ENCODE peak calls at places on chromosomes 3 and 15, in six cellular contexts. One of them, this sample, is unnamed.
A peak's percentile ranks its signal among the peaks of the same experiment; 100 is the strongest.

GRCh38 chr3:100047455-100048141 is 66.7 kb downstream of the FILIP1L start:
- DNase-seq in epithelial cell of proximal tubule: no peak
- DNase-seq in endothelial cell: no peak
- DNase-seq in heart right ventricle: no peak
- DNase-seq in pancreas: no peak
- DNase-seq in fibroblast of lung: peak; percentile 84
- DNase-seq in this sample: no peak

GRCh38 chr15:71279757-71280141 is 164.5 kb downstream of the THSD4 start:
- DNase-seq in epithelial cell of proximal tubule: no peak
- DNase-seq in endothelial cell: no peak
- DNase-seq in heart right ventricle: no peak
- DNase-seq in pancreas: peak; percentile 32
- DNase-seq in fibroblast of lung: no peak
- DNase-seq in this sample: no peak

GRCh38 chr15:41018534-41018933 is 65.3 kb downstream of the CHAC1 start:
- DNase-seq in epithelial cell of proximal tubule: no peak
- DNase-seq in endothelial cell: peak; percentile 30
- DNase-seq in heart right ventricle: no peak
- DNase-seq in pancreas: peak; percentile 50
- DNase-seq in fibroblast of lung: peak; percentile 62
- DNase-seq in this sample: no peak

GRCh38 chr3:78919021-78919755 is 848.6 kb downstream of the ROBO1 start:
- DNase-seq in epithelial cell of proximal tubule: no peak
- DNase-seq in endothelial cell: no peak
- DNase-seq in heart right ventricle: no peak
- DNase-seq in pancreas: no peak
- DNase-seq in fibroblast of lung: peak; percentile 91
- DNase-seq in this sample: peak; percentile 13

GRCh38 chr3:127857270-127857801 is 35.0 kb upstream of the MGLL start:
- DNase-seq in epithelial cell of proximal tubule: no peak
- DNase-seq in endothelial cell: no peak
- DNase-seq in heart right ventricle: no peak
- DNase-seq in pancreas: no peak
- DNase-seq in fibroblast of lung: peak; percentile 27
- DNase-seq in this sample: no peak

GRCh38 chr3:127184870-127185216 is 8.1 kb upstream of the PRR23E start:
- DNase-seq in epithelial cell of proximal tubule: no peak
- DNase-seq in endothelial cell: no peak
- DNase-seq in heart right ventricle: no peak
- DNase-seq in pancreas: no peak
- DNase-seq in fibroblast of lung: no peak
- DNase-seq in this sample: no peak

GRCh38 chr15:45448516-45448915 is 70.2 kb upstream of the GATM start:
- DNase-seq in epithelial cell of proximal tubule: no peak
- DNase-seq in endothelial cell: no peak
- DNase-seq in heart right ventricle: no peak
- DNase-seq in pancreas: no peak
- DNase-seq in fibroblast of lung: no peak
- DNase-seq in this sample: no peak

GRCh38 chr3:138916824-138917223 is 30.1 kb downstream of the FOXL2 start:
- DNase-seq in epithelial cell of proximal tubule: no peak
- DNase-seq in endothelial cell: no peak
- DNase-seq in heart right ventricle: no peak
- DNase-seq in pancreas: peak; percentile 76
- DNase-seq in fibroblast of lung: no peak
- DNase-seq in this sample: no peak

GRCh38 chr3:184231671-184232070 is 2.3 kb downstream of the VWA5B2 start:
- DNase-seq in epithelial cell of proximal tubule: no peak
- DNase-seq in endothelial cell: no peak
- DNase-seq in heart right ventricle: no peak
- DNase-seq in pancreas: no peak
- DNase-seq in fibroblast of lung: no peak
- DNase-seq in this sample: no peak

GRCh38 chr3:186239321-186239720 is 122.7 kb downstream of the DGKG start:
- DNase-seq in epithelial cell of proximal tubule: no peak
- DNase-seq in endothelial cell: peak; percentile 29
- DNase-seq in heart right ventricle: no peak
- DNase-seq in pancreas: no peak
- DNase-seq in fibroblast of lung: peak; percentile 24
- DNase-seq in this sample: no peak

GRCh38 chr15:34271493-34271892 is 46.7 kb downstream of the EMC4 start:
- DNase-seq in epithelial cell of proximal tubule: peak; percentile 52
- DNase-seq in endothelial cell: no peak
- DNase-seq in heart right ventricle: no peak
- DNase-seq in pancreas: no peak
- DNase-seq in fibroblast of lung: peak; percentile 87
- DNase-seq in this sample: no peak

GRCh38 chr3:120506076-120506827 is 55.5 kb upstream of the FSTL1 start:
- DNase-seq in epithelial cell of proximal tubule: no peak
- DNase-seq in endothelial cell: no peak
- DNase-seq in heart right ventricle: no peak
- DNase-seq in pancreas: no peak
- DNase-seq in fibroblast of lung: no peak
- DNase-seq in this sample: no peak

GRCh38 chr3:154782151-154782550 is 298.0 kb upstream of the MME start:
- DNase-seq in epithelial cell of proximal tubule: no peak
- DNase-seq in endothelial cell: no peak
- DNase-seq in heart right ventricle: no peak
- DNase-seq in pancreas: no peak
- DNase-seq in fibroblast of lung: peak; percentile 65
- DNase-seq in this sample: no peak

GRCh38 chr3:195468391-195468776 is 25.6 kb upstream of the ACAP2 start:
- DNase-seq in epithelial cell of proximal tubule: no peak
- DNase-seq in endothelial cell: no peak
- DNase-seq in heart right ventricle: no peak
- DNase-seq in pancreas: no peak
- DNase-seq in fibroblast of lung: no peak
- DNase-seq in this sample: peak; percentile 45

GRCh38 chr3:37872413-37873160 is 10.9 kb downstream of the CTDSPL start:
- DNase-seq in epithelial cell of proximal tubule: no peak
- DNase-seq in endothelial cell: no peak
- DNase-seq in heart right ventricle: no peak
- DNase-seq in pancreas: no peak
- DNase-seq in fibroblast of lung: no peak
- DNase-seq in this sample: no peak
- TF ChIP-seq CTCF in epithelial cell of proximal tubule: no peak
- TF ChIP-seq CTCF in endothelial cell: no peak
- TF ChIP-seq CTCF in heart right ventricle: no peak
- TF ChIP-seq CTCF in pancreas: no peak
- TF ChIP-seq CTCF in fibroblast of lung: no peak
- TF ChIP-seq CTCF in this sample: no peak

GRCh38 chr15:60589728-60590127 is 110.8 kb upstream of the ICE2 start:
- DNase-seq in epithelial cell of proximal tubule: no peak
- DNase-seq in endothelial cell: no peak
- DNase-seq in heart right ventricle: no peak
- DNase-seq in pancreas: no peak
- DNase-seq in fibroblast of lung: no peak
- DNase-seq in this sample: no peak

GRCh38 chr15:60592386-60593339 is 113.7 kb upstream of the ICE2 start:
- DNase-seq in epithelial cell of proximal tubule: no peak
- DNase-seq in endothelial cell: peak; percentile 73
- DNase-seq in heart right ventricle: peak; percentile 87
- DNase-seq in pancreas: peak; percentile 88
- DNase-seq in fibroblast of lung: peak; percentile 60
- DNase-seq in this sample: peak; percentile 89

GRCh38 chr15:60591491-60592385 is 112.8 kb upstream of the ICE2 start:
- DNase-seq in epithelial cell of proximal tubule: no peak
- DNase-seq in endothelial cell: peak; percentile 48
- DNase-seq in heart right ventricle: peak; percentile 60
- DNase-seq in pancreas: peak; percentile 69
- DNase-seq in fibroblast of lung: peak; percentile 19
- DNase-seq in this sample: peak; percentile 69

GRCh38 chr15:60589253-60589652 is 110.3 kb upstream of the ICE2 start:
- DNase-seq in epithelial cell of proximal tubule: no peak
- DNase-seq in endothelial cell: no peak
- DNase-seq in heart right ventricle: no peak
- DNase-seq in pancreas: no peak
- DNase-seq in fibroblast of lung: no peak
- DNase-seq in this sample: peak; percentile 76

DNA sequence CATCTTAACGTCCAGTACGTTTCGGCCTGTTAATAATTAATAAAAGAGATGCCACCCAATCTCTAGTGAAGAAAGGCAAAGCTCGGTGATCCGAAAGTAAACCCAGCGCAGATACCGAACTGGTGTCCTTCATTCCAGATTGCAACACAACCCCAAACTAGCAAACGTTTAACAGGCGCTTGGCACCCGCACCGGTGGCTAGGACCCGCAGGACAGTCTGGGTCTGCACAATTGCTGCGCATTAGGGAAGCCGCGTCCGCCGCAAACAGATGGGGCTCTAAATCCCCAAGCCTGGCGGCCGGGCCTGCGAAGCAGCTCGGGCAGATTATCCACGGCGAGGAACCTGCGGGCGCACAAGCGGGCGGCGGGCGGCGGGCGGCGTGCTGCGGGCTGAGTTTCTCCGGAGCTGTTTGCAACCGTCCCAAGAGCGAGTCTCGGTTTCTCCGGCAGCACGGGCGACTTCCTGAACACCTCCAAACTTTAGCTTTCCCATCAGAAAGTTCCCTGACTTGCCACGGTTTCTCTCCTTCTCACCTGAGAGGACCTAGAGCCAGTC is 112.1 kb upstream of the ICE2 start:
- DNase-seq in epithelial cell of proximal tubule: no peak
- DNase-seq in endothelial cell: peak; percentile 57
- DNase-seq in heart right ventricle: peak; percentile 54
- DNase-seq in pancreas: peak; percentile 68
- DNase-seq in fibroblast of lung: peak; percentile 47
- DNase-seq in this sample: peak; percentile 59
- TF ChIP-seq CTCF in epithelial cell of proximal tubule: no peak
- TF ChIP-seq CTCF in endothelial cell: no peak
- TF ChIP-seq CTCF in heart right ventricle: no peak
- TF ChIP-seq CTCF in pancreas: no peak
- TF ChIP-seq CTCF in fibroblast of lung: no peak
- TF ChIP-seq CTCF in this sample: no peak

GRCh38 chr3:173650596-173650995 is 253.1 kb downstream of the NLGN1 start:
- DNase-seq in epithelial cell of proximal tubule: no peak
- DNase-seq in endothelial cell: no peak
- DNase-seq in heart right ventricle: no peak
- DNase-seq in pancreas: no peak
- DNase-seq in fibroblast of lung: peak; percentile 18
- DNase-seq in this sample: no peak

GRCh38 chr3:173652093-173652492 is 254.5 kb downstream of the NLGN1 start:
- DNase-seq in epithelial cell of proximal tubule: no peak
- DNase-seq in endothelial cell: no peak
- DNase-seq in heart right ventricle: no peak
- DNase-seq in pancreas: no peak
- DNase-seq in fibroblast of lung: peak; percentile 49
- DNase-seq in this sample: no peak

GRCh38 chr3:173653781-173654180 is 256.2 kb downstream of the NLGN1 start:
- DNase-seq in epithelial cell of proximal tubule: no peak
- DNase-seq in endothelial cell: no peak
- DNase-seq in heart right ventricle: no peak
- DNase-seq in pancreas: no peak
- DNase-seq in fibroblast of lung: peak; percentile 35
- DNase-seq in this sample: no peak
- TF ChIP-seq CTCF in epithelial cell of proximal tubule: no peak
- TF ChIP-seq CTCF in endothelial cell: no peak
- TF ChIP-seq CTCF in heart right ventricle: no peak
- TF ChIP-seq CTCF in pancreas: no peak
- TF ChIP-seq CTCF in fibroblast of lung: no peak
- TF ChIP-seq CTCF in this sample: no peak

DNA sequence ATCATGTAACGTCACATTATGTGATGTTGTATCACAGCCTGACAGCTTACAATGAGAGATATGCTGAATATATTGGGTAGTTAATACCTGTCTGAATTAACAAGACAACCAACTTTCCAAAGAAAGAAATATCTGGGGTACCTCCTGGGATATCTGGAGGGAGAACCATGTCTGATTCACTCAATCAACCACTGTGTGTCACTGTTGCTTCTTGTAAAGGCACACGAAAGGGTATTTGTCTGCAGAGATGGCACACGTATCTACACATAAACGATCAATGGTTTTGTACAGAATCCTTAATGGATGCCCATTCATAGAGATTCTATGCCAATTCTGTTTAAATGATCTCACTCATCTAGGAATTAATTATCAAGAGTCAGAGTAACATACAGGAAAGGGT is 252.1 kb upstream of the TMCO5A start:
- DNase-seq in epithelial cell of proximal tubule: no peak
- DNase-seq in endothelial cell: no peak
- DNase-seq in heart right ventricle: no peak
- DNase-seq in pancreas: no peak
- DNase-seq in fibroblast of lung: peak; percentile 27
- DNase-seq in this sample: no peak
- TF ChIP-seq CTCF in epithelial cell of proximal tubule: peak; percentile 41
- TF ChIP-seq CTCF in endothelial cell: no peak
- TF ChIP-seq CTCF in heart right ventricle: no peak
- TF ChIP-seq CTCF in pancreas: no peak
- TF ChIP-seq CTCF in fibroblast of lung: no peak
- TF ChIP-seq CTCF in this sample: no peak

GRCh38 chr15:70245932-70246622 is 148.4 kb upstream of the TLE3 start:
- DNase-seq in epithelial cell of proximal tubule: no peak
- DNase-seq in endothelial cell: no peak
- DNase-seq in heart right ventricle: no peak
- DNase-seq in pancreas: no peak
- DNase-seq in fibroblast of lung: peak; percentile 63
- DNase-seq in this sample: no peak
- TF ChIP-seq CTCF in epithelial cell of proximal tubule: no peak
- TF ChIP-seq CTCF in endothelial cell: no peak
- TF ChIP-seq CTCF in heart right ventricle: no peak
- TF ChIP-seq CTCF in pancreas: no peak
- TF ChIP-seq CTCF in fibroblast of lung: no peak
- TF ChIP-seq CTCF in this sample: no peak

GRCh38 chr3:173045770-173046382 is 95.2 kb downstream of the SPATA16 start:
- DNase-seq in epithelial cell of proximal tubule: no peak
- DNase-seq in endothelial cell: no peak
- DNase-seq in heart right ventricle: no peak
- DNase-seq in pancreas: no peak
- DNase-seq in fibroblast of lung: peak; percentile 35
- DNase-seq in this sample: no peak
- TF ChIP-seq CTCF in epithelial cell of proximal tubule: peak; percentile 46
- TF ChIP-seq CTCF in endothelial cell: peak; percentile 61
- TF ChIP-seq CTCF in heart right ventricle: peak; percentile 19
- TF ChIP-seq CTCF in pancreas: peak; percentile 24
- TF ChIP-seq CTCF in fibroblast of lung: no peak
- TF ChIP-seq CTCF in this sample: no peak

GRCh38 chr3:122092460-122093165 is 37.5 kb downstream of the CD86 start:
- DNase-seq in epithelial cell of proximal tubule: no peak
- DNase-seq in endothelial cell: peak; percentile 15
- DNase-seq in heart right ventricle: peak; percentile 15
- DNase-seq in pancreas: peak; percentile 12
- DNase-seq in fibroblast of lung: no peak
- DNase-seq in this sample: peak; percentile 81
- TF ChIP-seq CTCF in epithelial cell of proximal tubule: peak; percentile 69
- TF ChIP-seq CTCF in endothelial cell: peak; percentile 39
- TF ChIP-seq CTCF in heart right ventricle: no peak
- TF ChIP-seq CTCF in pancreas: no peak
- TF ChIP-seq CTCF in fibroblast of lung: peak; percentile 35
- TF ChIP-seq CTCF in this sample: peak; percentile 67

This sample was measured in activated CD8-positive, alpha-beta T cell treated with anti-CD3 and anti-CD28 coated beads for 36 hours.